ENCODE peak calls at places on chromosome 19, in four cellular contexts. N, Q, X and V are unnamed samples.

GRCh38 chr19:8429044-8429443 is 15.7 kb upstream of the HNRNPM start:
- DNase-seq in N (no peak), Q (no peak), X (no peak), V (no peak)

GRCh38 chr19:20422216-20422615 is 143.4 kb downstream of the ZNF737 start:
- DNase-seq in N (no peak), Q (no peak), X (peak; percentile 46), V (no peak)

GRCh38 chr19:55418185-55418584 is 10.6 kb upstream of the UBE2S start:
- DNase-seq in N (peak; percentile 41), Q (peak; percentile 73), X (peak; percentile 67), V (peak; percentile 91)

GRCh38 chr19:3821857-3822364 is 35.7 kb upstream of the MATK start:
- DNase-seq in N (peak; percentile 51), Q (peak; percentile 89), X (peak; percentile 67), V (peak; percentile 10)

GRCh38 chr19:47729799-47730520 is 15.4 kb upstream of the NOP53 start:
- DNase-seq in N (no peak), Q (peak; percentile 94), X (no peak), V (no peak)

GRCh38 chr19:31317542-31317941 is 31.7 kb downstream of the TSHZ3 start:
- DNase-seq in N (no peak), Q (no peak), X (no peak), V (no peak)

GRCh38 chr19:54248016-54248601 is 5.5 kb upstream of the LILRA6 start:
- DNase-seq in N (no peak), Q (no peak), X (no peak), V (peak; percentile 26)

GRCh38 chr19:32809254-32809653 is 60.3 kb downstream of the SLC7A9 start:
- DNase-seq in N (no peak), Q (no peak), X (no peak), V (no peak)

GRCh38 chr19:7831452-7831851 is 1.4 kb downstream of the EVI5L start:
- DNase-seq in N (peak; percentile 39), Q (peak; percentile 79), X (peak; percentile 38), V (peak; percentile 34)

GRCh38 chr19:19209372-19209771 is 2.4 kb upstream of the NCAN start:
- DNase-seq in N (no peak), Q (no peak), X (no peak), V (no peak)

GRCh38 chr19:10001899-10002298 is 8.4 kb downstream of the COL5A3 start:
- DNase-seq in N (no peak), Q (peak; percentile 79), X (no peak), V (no peak)

GRCh38 chr19:14167594-14168138 is 31.3 kb upstream of the ASF1B start:
- DNase-seq in N (no peak), Q (no peak), X (no peak), V (no peak)

GRCh38 chr19:1601613-1602064 is 3.6 kb downstream of the UQCR11 start:
- DNase-seq in N (no peak), Q (no peak), X (no peak), V (no peak)

GRCh38 chr19:18700501-18701249 is 17.2 kb downstream of the CRTC1 start:
- DNase-seq in N (no peak), Q (peak; percentile 73), X (peak; percentile 67), V (peak; percentile 29)

GRCh38 chr19:48997972-48998371 is 4.3 kb downstream of the RUVBL2 start:
- DNase-seq in N (no peak), Q (peak; percentile 86), X (peak; percentile 43), V (peak; percentile 45)

GRCh38 chr19:10660346-10660745 is 6.2 kb downstream of the ILF3 start:
- DNase-seq in N (no peak), Q (no peak), X (no peak), V (no peak)

GRCh38 chr19:23832717-23833327 is 74.1 kb upstream of the ZNF681 start:
- DNase-seq in N (no peak), Q (no peak), X (no peak), V (no peak)

GRCh38 chr19:12940897-12941296 is 2.5 kb downstream of the CALR start:
- DNase-seq in N (no peak), Q (no peak), X (no peak), V (no peak)

GRCh38 chr19:57642396-57643046 is 9.6 kb downstream of the ZNF211 start:
- DNase-seq in N (no peak), Q (no peak), X (no peak), V (no peak)

GRCh38 chr19:47663435-47663910 is 49.7 kb upstream of the EHD2 start:
- DNase-seq in N (no peak), Q (no peak), X (no peak), V (peak; percentile 96)

GRCh38 chr19:29837448-29837961 is 25.7 kb downstream of the CCNE1 start:
- DNase-seq in N (no peak), Q (no peak), X (no peak), V (no peak)

GRCh38 chr19:48654299-48655059 is 8.5 kb upstream of the CA11 start:
- DNase-seq in N (no peak), Q (no peak), X (no peak), V (no peak)

GRCh38 chr19:51546107-51546649 is 14.7 kb upstream of the SIGLEC6 start:
- DNase-seq in N (no peak), Q (no peak), X (no peak), V (no peak)
- H2BK120ac ChIP-seq in N (no peak overlapping the region), Q (no peak overlapping the region), X (no peak overlapping the region), V (no peak overlapping the region)

GRCh38 chr19:40517248-40517647 is 50.4 kb downstream of the SPTBN4 start:
- DNase-seq in N (no peak), Q (no peak), X (no peak), V (no peak)
- H2AK5ac ChIP-seq in N (no peak overlapping the region), Q (no peak overlapping the region), X (no peak overlapping the region), V (no peak overlapping the region)

GRCh38 chr19:2736550-2737190 is 3.1 kb downstream of the SLC39A3 start:
- DNase-seq in N (no peak), Q (no peak), X (no peak), V (no peak)
- H2AFZ ChIP-seq in N (no peak overlapping the region), Q (no peak overlapping the region), X (no peak overlapping the region), V (no peak overlapping the region)

GRCh38 chr19:41294393-41294792 is 15.6 kb upstream of the CCDC97 start:
- DNase-seq in N (no peak), Q (no peak), X (no peak), V (no peak)
- H2BK120ac ChIP-seq in N (no peak overlapping the region), Q (no peak overlapping the region), X (no peak overlapping the region), V (no peak overlapping the region)

GRCh38 chr19:46391296-46392251 is 21.8 kb downstream of the CCDC8 start:
- DNase-seq in N (no peak), Q (no peak), X (no peak), V (no peak)

GRCh38 chr19:46390866-46391265 is 22.5 kb downstream of the CCDC8 start:
- DNase-seq in N (no peak), Q (no peak), X (no peak), V (no peak)

GRCh38 chr19:46392837-46393236 is 20.5 kb downstream of the CCDC8 start:
- DNase-seq in N (no peak), Q (no peak), X (no peak), V (no peak)

GRCh38 chr19:46393456-46394397 is 19.6 kb downstream of the CCDC8 start:
- DNase-seq in N (no peak), Q (no peak), X (no peak), V (no peak)

DNA sequence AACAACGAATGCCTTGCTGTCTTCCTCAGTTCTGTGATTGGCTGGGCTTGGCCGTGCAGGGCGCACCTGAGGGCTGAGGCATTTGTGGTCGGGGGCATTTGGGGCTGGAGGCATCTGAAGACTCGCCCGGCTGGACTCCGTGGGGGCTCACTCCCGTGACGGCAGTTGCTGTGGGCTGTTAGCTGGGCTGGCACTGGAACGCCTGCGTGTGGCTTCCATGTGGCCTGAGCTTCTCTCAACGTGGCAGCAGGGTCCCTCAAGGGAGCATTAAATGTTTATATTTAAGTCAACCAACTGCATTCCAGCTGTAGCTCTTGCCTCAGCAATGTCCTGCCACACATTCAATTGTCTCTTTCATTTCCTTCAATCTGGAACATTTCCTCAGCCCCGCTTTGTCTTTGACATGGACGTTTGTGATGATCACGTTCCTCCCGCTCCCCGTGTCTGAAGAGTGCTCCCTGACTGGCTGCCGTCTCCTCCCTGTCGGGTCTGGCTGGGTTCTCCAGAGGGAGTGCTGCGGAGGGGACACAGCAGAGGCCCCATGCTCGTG is 21.0 kb downstream of the CCDC8 start:
- DNase-seq in N (no peak), Q (no peak), X (no peak), V (peak; percentile 63)
- H2AK5ac ChIP-seq in N (no peak overlapping the region), Q (no peak overlapping the region), X (no peak overlapping the region), V (peak overlapping the region; percentile 86)

GRCh38 chr19:52398091-52398461 is 427 bp downstream of the ZNF528 start:
- DNase-seq in N (no peak), Q (no peak), X (no peak), V (peak; percentile 1)
- H2AFZ ChIP-seq in N (peak overlapping the region; percentile 82), Q (peak overlapping the region; percentile 18), X (peak overlapping the region; percentile 78), V (peak overlapping the region; percentile 94)

DNA sequence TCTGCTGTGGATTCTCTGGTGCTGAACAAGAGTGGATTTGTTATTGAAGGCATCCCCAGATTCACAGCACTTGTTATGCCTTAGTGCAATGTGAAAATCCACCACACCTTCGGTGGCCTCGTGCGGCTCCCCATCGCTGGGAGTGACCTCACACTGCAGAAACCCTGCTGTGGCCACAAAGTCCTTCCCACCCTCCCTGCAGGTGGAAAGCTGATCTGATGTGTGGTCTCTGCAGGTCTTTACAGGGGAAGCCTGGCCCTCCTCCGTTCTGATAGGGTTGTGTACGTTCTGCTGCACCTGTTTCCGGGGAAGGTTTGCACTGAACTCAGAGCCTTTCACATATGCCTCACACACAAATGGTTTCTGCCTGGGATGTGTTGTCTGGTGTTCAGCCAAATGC is 5.0 kb downstream of the ZNF792 start:
- DNase-seq in N (no peak), Q (no peak), X (no peak), V (no peak)
- H2BK120ac ChIP-seq in N (no peak overlapping the region), Q (no peak overlapping the region), X (no peak overlapping the region), V (no peak overlapping the region)

DNA sequence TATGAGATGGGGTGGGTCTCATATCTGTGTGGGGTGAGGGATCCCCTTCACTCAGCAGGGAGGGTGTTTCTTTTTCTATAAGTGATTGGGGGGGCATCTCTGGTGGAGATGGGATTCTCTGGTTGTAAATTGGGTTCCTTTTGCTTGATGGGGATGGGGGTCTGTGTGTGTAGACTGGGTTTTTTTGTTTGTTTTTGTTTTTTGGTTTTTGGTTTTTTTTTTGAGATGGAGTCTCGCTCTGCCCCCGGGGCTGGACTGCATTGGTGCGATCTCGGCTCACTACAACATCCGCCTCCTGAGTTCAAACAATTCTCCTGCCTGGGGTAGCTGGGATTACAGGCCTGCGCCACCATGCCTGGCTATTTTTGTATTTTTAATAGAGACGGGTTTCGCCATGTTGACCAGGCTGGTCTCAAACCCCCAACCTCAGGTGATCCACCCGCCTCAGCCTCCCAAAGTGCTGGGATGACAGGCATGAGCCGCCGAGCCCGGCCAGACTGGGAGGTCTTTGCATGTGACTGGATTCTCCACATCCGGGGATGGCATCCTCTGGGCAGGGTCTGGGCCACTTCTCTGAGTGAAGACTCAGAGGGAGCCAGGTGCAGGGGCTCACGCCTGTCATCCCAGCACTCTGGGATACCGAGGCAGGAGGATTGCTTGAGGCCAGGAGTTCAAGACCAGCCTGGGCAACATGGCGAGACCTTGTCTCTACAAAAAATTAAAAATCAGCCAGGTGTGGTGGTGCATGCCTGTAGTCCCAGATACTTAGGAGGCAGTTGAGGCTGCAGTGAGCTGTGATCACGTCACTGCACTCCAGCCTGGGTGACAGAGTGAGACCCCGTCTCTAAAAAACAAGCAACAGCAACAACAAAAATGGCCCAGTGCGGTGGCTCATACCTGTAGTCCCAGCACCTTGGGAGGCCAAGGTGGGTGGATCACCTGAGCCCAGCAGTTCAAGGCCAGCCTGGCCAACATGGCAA is 799 bp downstream of the MYBPC2 start:
- DNase-seq in N (no peak), Q (no peak), X (no peak), V (no peak)
- H2AK5ac ChIP-seq in N (peak overlapping the region; percentile 83), Q (no peak overlapping the region), X (peak overlapping the region; percentile 40), V (no peak overlapping the region)